ENCODE peak calls at places on chromosomes 13 and 19, in nine cellular contexts. One of them, this sample, is unnamed.

GRCh38 chr13:65943711-65944110 is 1286.4 kb downstream of the PCDH9 start:
- DNase-seq in tibial artery: no peak
- DNase-seq in lower leg skin: no peak
- DNase-seq in A549: no peak
- DNase-seq in thoracic aorta: no peak
- DNase-seq in psoas muscle: no peak
- DNase-seq in lower lobe of right lung: no peak
- DNase-seq in cardiac muscle cell: no peak
- DNase-seq in tibial nerve: no peak
- DNase-seq in this sample: peak

GRCh38 chr19:16379521-16380313 is 55.1 kb downstream of the KLF2 start:
- DNase-seq in tibial artery: no peak
- DNase-seq in lower leg skin: no peak
- DNase-seq in A549: no peak
- DNase-seq in thoracic aorta: no peak
- DNase-seq in psoas muscle: no peak
- DNase-seq in lower lobe of right lung: no peak
- DNase-seq in cardiac muscle cell: no peak
- DNase-seq in tibial nerve: no peak
- DNase-seq in this sample: no peak

GRCh38 chr19:19740755-19741154 is 7.8 kb upstream of the ZNF14 start:
- DNase-seq in tibial artery: no peak
- DNase-seq in lower leg skin: no peak
- DNase-seq in A549: no peak
- DNase-seq in thoracic aorta: no peak
- DNase-seq in psoas muscle: no peak
- DNase-seq in lower lobe of right lung: no peak
- DNase-seq in cardiac muscle cell: no peak
- DNase-seq in tibial nerve: no peak
- DNase-seq in this sample: no peak

GRCh38 chr19:46296722-46297431 is at the start of gene HIF3A:
- DNase-seq in tibial artery: peak
- DNase-seq in lower leg skin: no peak
- DNase-seq in A549: no peak
- DNase-seq in thoracic aorta: no peak
- DNase-seq in psoas muscle: no peak
- DNase-seq in lower lobe of right lung: peak
- DNase-seq in cardiac muscle cell: peak
- DNase-seq in tibial nerve: peak
- DNase-seq in this sample: no peak

GRCh38 chr19:57560049-57560491 is 407 bp upstream of the ZNF550 start:
- DNase-seq in tibial artery: no peak
- DNase-seq in lower leg skin: no peak
- DNase-seq in A549: no peak
- DNase-seq in thoracic aorta: no peak
- DNase-seq in psoas muscle: peak
- DNase-seq in lower lobe of right lung: peak
- DNase-seq in cardiac muscle cell: no peak
- DNase-seq in tibial nerve: no peak
- DNase-seq in this sample: peak

GRCh38 chr19:46599716-46600392 is 1.3 kb upstream of the CALM3 start:
- DNase-seq in tibial artery: no peak
- DNase-seq in lower leg skin: no peak
- DNase-seq in A549: no peak
- DNase-seq in thoracic aorta: no peak
- DNase-seq in psoas muscle: no peak
- DNase-seq in lower lobe of right lung: no peak
- DNase-seq in cardiac muscle cell: no peak
- DNase-seq in tibial nerve: no peak
- DNase-seq in this sample: no peak

GRCh38 chr19:30718728-30719127 is 346.5 kb downstream of the ZNF536 start:
- DNase-seq in tibial artery: no peak
- DNase-seq in lower leg skin: no peak
- DNase-seq in A549: no peak
- DNase-seq in thoracic aorta: no peak
- DNase-seq in psoas muscle: no peak
- DNase-seq in lower lobe of right lung: no peak
- DNase-seq in cardiac muscle cell: no peak
- DNase-seq in tibial nerve: no peak
- DNase-seq in this sample: no peak

GRCh38 chr13:65460136-65460535 is 1770.0 kb downstream of the PCDH9 start:
- DNase-seq in tibial artery: no peak
- DNase-seq in lower leg skin: no peak
- DNase-seq in A549: no peak
- DNase-seq in thoracic aorta: no peak
- DNase-seq in psoas muscle: no peak
- DNase-seq in lower lobe of right lung: no peak
- DNase-seq in cardiac muscle cell: no peak
- DNase-seq in tibial nerve: no peak
- DNase-seq in this sample: peak

GRCh38 chr13:42991892-42992584 is at the start of gene EPSTI1:
- DNase-seq in tibial artery: peak
- DNase-seq in lower leg skin: peak
- DNase-seq in A549: no peak
- DNase-seq in thoracic aorta: peak
- DNase-seq in psoas muscle: peak
- DNase-seq in lower lobe of right lung: peak
- DNase-seq in cardiac muscle cell: peak
- DNase-seq in tibial nerve: peak
- DNase-seq in this sample: peak

GRCh38 chr13:23707674-23708073 is 137.5 kb downstream of the TNFRSF19 start:
- DNase-seq in tibial artery: no peak
- DNase-seq in lower leg skin: no peak
- DNase-seq in A549: no peak
- DNase-seq in thoracic aorta: no peak
- DNase-seq in psoas muscle: no peak
- DNase-seq in lower lobe of right lung: no peak
- DNase-seq in cardiac muscle cell: no peak
- DNase-seq in tibial nerve: no peak
- DNase-seq in this sample: peak

GRCh38 chr13:94860981-94861407 is 148.6 kb upstream of the SOX21 start:
- DNase-seq in tibial artery: no peak
- DNase-seq in lower leg skin: no peak
- DNase-seq in A549: no peak
- DNase-seq in thoracic aorta: no peak
- DNase-seq in psoas muscle: no peak
- DNase-seq in lower lobe of right lung: no peak
- DNase-seq in cardiac muscle cell: no peak
- DNase-seq in tibial nerve: peak
- DNase-seq in this sample: peak

GRCh38 chr19:34990578-34991192 is 9.4 kb upstream of the GRAMD1A start:
- DNase-seq in tibial artery: peak
- DNase-seq in lower leg skin: no peak
- DNase-seq in A549: no peak
- DNase-seq in thoracic aorta: no peak
- DNase-seq in psoas muscle: no peak
- DNase-seq in lower lobe of right lung: peak
- DNase-seq in cardiac muscle cell: no peak
- DNase-seq in tibial nerve: no peak
- DNase-seq in this sample: no peak

DNA sequence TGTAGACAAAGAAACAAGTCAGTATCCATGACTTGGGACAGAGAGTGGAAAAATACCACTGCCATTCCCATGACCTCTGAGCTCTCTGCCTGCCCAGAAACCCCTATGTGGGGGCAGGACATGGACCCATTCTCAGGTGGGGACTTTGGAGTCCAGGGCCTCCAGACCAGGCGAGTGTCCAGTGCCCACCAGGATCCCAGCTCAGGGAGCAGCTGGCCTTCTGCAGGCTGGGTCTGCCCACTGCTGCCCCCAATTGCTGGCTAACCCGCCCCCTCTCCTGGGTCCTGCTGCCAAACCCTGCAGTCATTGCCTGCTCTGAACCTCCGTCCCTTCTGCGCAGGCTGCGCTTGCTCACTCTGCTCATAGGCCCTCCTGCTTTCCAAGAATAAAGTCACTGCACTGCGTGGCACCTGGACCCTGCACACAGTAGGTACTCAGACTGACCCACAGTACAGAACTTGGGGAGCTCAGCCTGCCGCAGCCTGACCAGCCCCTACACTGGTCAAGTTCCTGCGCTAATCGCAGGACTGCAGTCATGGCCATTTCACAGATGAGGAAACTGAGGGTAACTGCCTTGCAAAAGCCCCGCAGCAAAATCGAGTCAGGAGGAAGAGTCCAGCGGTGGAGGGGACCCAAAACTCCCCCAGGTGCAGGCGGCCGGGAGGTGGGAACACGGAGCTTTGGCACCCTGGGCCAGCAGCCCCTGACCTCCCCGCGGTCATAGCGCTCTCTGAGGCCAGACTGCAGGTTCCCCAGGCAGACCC is 774 bp downstream of the SLC7A10 start:
- DNase-seq in tibial artery: no peak
- DNase-seq in lower leg skin: no peak
- DNase-seq in A549: no peak
- DNase-seq in thoracic aorta: no peak
- DNase-seq in psoas muscle: no peak
- DNase-seq in lower lobe of right lung: no peak
- DNase-seq in cardiac muscle cell: no peak
- DNase-seq in tibial nerve: no peak
- DNase-seq in this sample: no peak
- H3K4me3 ChIP-seq in tibial artery: no peak
- H3K4me3 ChIP-seq in lower leg skin: no peak
- H3K4me3 ChIP-seq in A549: peak
- H3K4me3 ChIP-seq in thoracic aorta: peak
- H3K4me3 ChIP-seq in psoas muscle: peak
- H3K4me3 ChIP-seq in lower lobe of right lung: no peak
- H3K4me3 ChIP-seq in cardiac muscle cell: peak
- H3K4me3 ChIP-seq in tibial nerve: no peak
- H3K4me3 ChIP-seq in this sample: no peak

DNA sequence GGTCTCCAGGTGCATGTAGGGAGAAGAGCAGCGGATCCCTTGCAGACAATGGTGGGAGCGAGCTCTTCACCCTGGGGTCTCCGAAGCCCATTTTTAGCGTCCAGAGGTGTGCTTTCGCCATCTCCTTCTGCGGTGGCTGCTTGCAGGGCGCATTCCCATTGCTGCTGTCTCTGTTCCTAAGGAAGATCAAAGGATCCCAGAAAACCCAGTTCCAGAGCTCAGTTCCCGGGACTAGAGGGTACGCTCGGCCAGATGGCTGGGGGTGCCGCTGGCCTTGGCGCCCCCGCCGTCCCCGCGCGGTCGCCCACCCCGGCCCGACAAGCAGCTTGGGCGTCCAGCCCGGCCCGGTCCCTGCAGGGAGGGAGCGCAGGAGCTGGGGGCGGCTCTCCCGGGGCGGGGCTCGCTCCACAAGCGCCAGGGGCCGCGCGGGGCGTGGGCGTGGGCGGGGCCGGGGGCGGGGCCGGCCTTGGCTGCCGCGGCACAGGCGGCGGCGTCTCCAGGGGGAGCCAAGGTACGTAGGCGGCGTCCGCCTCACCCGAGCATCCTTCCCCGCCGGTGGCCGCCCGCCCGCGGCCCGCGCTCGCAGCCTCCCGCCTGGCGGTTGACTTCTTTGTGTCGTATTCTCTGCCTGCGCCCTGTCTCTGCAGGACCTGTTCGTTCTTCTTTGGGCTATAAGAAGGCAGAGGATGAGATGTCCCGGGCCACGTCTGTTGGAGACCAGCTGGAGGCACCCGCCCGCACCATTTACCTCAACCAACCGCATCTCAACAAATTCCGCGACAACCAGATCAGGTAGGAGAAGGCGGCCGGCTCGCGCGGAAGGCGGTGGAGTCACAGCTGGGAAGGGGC is 96.8 kb downstream of the ATP8A2 start:
- DNase-seq in tibial artery: no peak
- DNase-seq in lower leg skin: no peak
- DNase-seq in A549: peak
- DNase-seq in thoracic aorta: no peak
- DNase-seq in psoas muscle: no peak
- DNase-seq in lower lobe of right lung: no peak
- DNase-seq in cardiac muscle cell: peak
- DNase-seq in tibial nerve: no peak
- DNase-seq in this sample: no peak
- TF ChIP-seq CTCF in tibial artery: no peak
- TF ChIP-seq CTCF in lower leg skin: no peak
- TF ChIP-seq CTCF in A549: no peak
- TF ChIP-seq CTCF in thoracic aorta: no peak
- TF ChIP-seq CTCF in psoas muscle: no peak
- TF ChIP-seq CTCF in lower lobe of right lung: no peak
- TF ChIP-seq CTCF in cardiac muscle cell: no peak
- TF ChIP-seq CTCF in tibial nerve: no peak
- TF ChIP-seq CTCF in this sample: no peak

GRCh38 chr19:48330012-48330681 is 4.8 kb downstream of the EMP3 start:
- DNase-seq in tibial artery: peak
- DNase-seq in lower leg skin: peak
- DNase-seq in A549: no peak
- DNase-seq in thoracic aorta: no peak
- DNase-seq in psoas muscle: peak
- DNase-seq in lower lobe of right lung: peak
- DNase-seq in cardiac muscle cell: peak
- DNase-seq in tibial nerve: peak
- DNase-seq in this sample: no peak

GRCh38 chr19:48332351-48332661 is 7.0 kb downstream of the EMP3 start:
- DNase-seq in tibial artery: no peak
- DNase-seq in lower leg skin: no peak
- DNase-seq in A549: no peak
- DNase-seq in thoracic aorta: no peak
- DNase-seq in psoas muscle: no peak
- DNase-seq in lower lobe of right lung: no peak
- DNase-seq in cardiac muscle cell: no peak
- DNase-seq in tibial nerve: no peak
- DNase-seq in this sample: no peak

GRCh38 chr19:48329167-48329891 is 4.0 kb downstream of the EMP3 start:
- DNase-seq in tibial artery: no peak
- DNase-seq in lower leg skin: peak
- DNase-seq in A549: no peak
- DNase-seq in thoracic aorta: no peak
- DNase-seq in psoas muscle: no peak
- DNase-seq in lower lobe of right lung: no peak
- DNase-seq in cardiac muscle cell: no peak
- DNase-seq in tibial nerve: no peak
- DNase-seq in this sample: peak

GRCh38 chr19:48332662-48333466 is 7.5 kb downstream of the EMP3 start:
- DNase-seq in tibial artery: peak
- DNase-seq in lower leg skin: peak
- DNase-seq in A549: peak
- DNase-seq in thoracic aorta: peak
- DNase-seq in psoas muscle: peak
- DNase-seq in lower lobe of right lung: peak
- DNase-seq in cardiac muscle cell: peak
- DNase-seq in tibial nerve: peak
- DNase-seq in this sample: peak

GRCh38 chr19:48333467-48334384 is 8.4 kb downstream of the EMP3 start:
- DNase-seq in tibial artery: peak
- DNase-seq in lower leg skin: peak
- DNase-seq in A549: peak
- DNase-seq in thoracic aorta: peak
- DNase-seq in psoas muscle: peak
- DNase-seq in lower lobe of right lung: peak
- DNase-seq in cardiac muscle cell: peak
- DNase-seq in tibial nerve: peak
- DNase-seq in this sample: peak
- H3K4me3 ChIP-seq in tibial artery: peak
- H3K4me3 ChIP-seq in lower leg skin: peak
- H3K4me3 ChIP-seq in A549: peak
- H3K4me3 ChIP-seq in thoracic aorta: peak
- H3K4me3 ChIP-seq in psoas muscle: peak
- H3K4me3 ChIP-seq in lower lobe of right lung: peak
- H3K4me3 ChIP-seq in cardiac muscle cell: peak
- H3K4me3 ChIP-seq in tibial nerve: peak
- H3K4me3 ChIP-seq in this sample: peak

GRCh38 chr13:49821216-49821820 is 28.8 kb upstream of the KPNA3 start:
- DNase-seq in tibial artery: no peak
- DNase-seq in lower leg skin: no peak
- DNase-seq in A549: no peak
- DNase-seq in thoracic aorta: no peak
- DNase-seq in psoas muscle: no peak
- DNase-seq in lower lobe of right lung: no peak
- DNase-seq in cardiac muscle cell: no peak
- DNase-seq in tibial nerve: no peak
- DNase-seq in this sample: peak
- TF ChIP-seq CTCF in tibial artery: no peak
- TF ChIP-seq CTCF in lower leg skin: no peak
- TF ChIP-seq CTCF in A549: no peak
- TF ChIP-seq CTCF in thoracic aorta: no peak
- TF ChIP-seq CTCF in psoas muscle: no peak
- TF ChIP-seq CTCF in lower lobe of right lung: no peak
- TF ChIP-seq CTCF in cardiac muscle cell: no peak
- TF ChIP-seq CTCF in tibial nerve: no peak
- TF ChIP-seq CTCF in this sample: peak